ENCODE peak calls at places on chromosomes 3 and 15, in four cellular contexts. One of them, this sample, is unnamed.

GRCh38 chr3:47475570-47476329 is at the start of gene SCAP:
- DNase-seq in nephron progenitor cell: peak; percentile 96
- DNase-seq in fibroblast of the aortic adventitia: peak; percentile 73
- DNase-seq in ovary: peak; percentile 95
- DNase-seq in this sample: peak; percentile 91

GRCh38 chr15:60568883-60569495 is 90.0 kb upstream of the ICE2 start:
- DNase-seq in nephron progenitor cell: no peak
- DNase-seq in ovary: no peak
- DNase-seq in fibroblast of the aortic adventitia: no peak
- DNase-seq in this sample: no peak

GRCh38 chr15:98657721-98658120 is 9.4 kb downstream of the IGF1R start:
- DNase-seq in ovary: no peak
- DNase-seq in nephron progenitor cell: no peak
- DNase-seq in fibroblast of the aortic adventitia: peak; percentile 40
- DNase-seq in this sample: no peak

GRCh38 chr15:47523669-47524068 is 193.6 kb upstream of the SEMA6D start:
- DNase-seq in nephron progenitor cell: no peak
- DNase-seq in ovary: no peak
- DNase-seq in fibroblast of the aortic adventitia: peak; percentile 73
- DNase-seq in this sample: no peak

GRCh38 chr3:16370872-16371740 is 106.1 kb downstream of the OXNAD1 start:
- DNase-seq in fibroblast of the aortic adventitia: peak; percentile 43
- DNase-seq in ovary: no peak
- DNase-seq in nephron progenitor cell: no peak
- DNase-seq in this sample: no peak

GRCh38 chr3:187719628-187720336 is 17.4 kb upstream of the RTP2 start:
- DNase-seq in nephron progenitor cell: no peak
- DNase-seq in fibroblast of the aortic adventitia: no peak
- DNase-seq in ovary: no peak
- DNase-seq in this sample: no peak

GRCh38 chr3:187985636-187986035 is 168.3 kb upstream of the LPP start:
- DNase-seq in ovary: no peak
- DNase-seq in nephron progenitor cell: no peak
- DNase-seq in fibroblast of the aortic adventitia: no peak
- DNase-seq in this sample: no peak

GRCh38 chr15:74783072-74783807 is 1.4 kb downstream of the CSK start:
- DNase-seq in ovary: no peak
- DNase-seq in fibroblast of the aortic adventitia: no peak
- DNase-seq in nephron progenitor cell: no peak
- DNase-seq in this sample: no peak

GRCh38 chr15:57696146-57696545 is 10.4 kb upstream of the POLR2M start:
- DNase-seq in nephron progenitor cell: no peak
- DNase-seq in ovary: no peak
- DNase-seq in fibroblast of the aortic adventitia: no peak
- DNase-seq in this sample: no peak

GRCh38 chr3:25153561-25153960 is 274.5 kb upstream of the RARB start:
- DNase-seq in fibroblast of the aortic adventitia: no peak
- DNase-seq in nephron progenitor cell: no peak
- DNase-seq in ovary: no peak
- DNase-seq in this sample: no peak

GRCh38 chr3:13145131-13145825 is 72.0 kb upstream of the IQSEC1 start:
- DNase-seq in nephron progenitor cell: no peak
- DNase-seq in ovary: no peak
- DNase-seq in fibroblast of the aortic adventitia: no peak
- DNase-seq in this sample: no peak

GRCh38 chr15:81829918-81830317 is 215.9 kb downstream of the MEX3B start:
- DNase-seq in fibroblast of the aortic adventitia: no peak
- DNase-seq in ovary: no peak
- DNase-seq in nephron progenitor cell: no peak
- DNase-seq in this sample: no peak

GRCh38 chr15:58458076-58458475 is 26.3 kb downstream of the LIPC start:
- DNase-seq in fibroblast of the aortic adventitia: no peak
- DNase-seq in ovary: no peak
- DNase-seq in nephron progenitor cell: no peak
- DNase-seq in this sample: no peak

GRCh38 chr15:92617197-92618037 is 38.2 kb downstream of the FAM174B start:
- DNase-seq in nephron progenitor cell: no peak
- DNase-seq in ovary: peak; percentile 84
- DNase-seq in fibroblast of the aortic adventitia: peak; percentile 48
- DNase-seq in this sample: no peak

GRCh38 chr3:158105124-158105709 is 1.0 kb downstream of the SHOX2 start:
- DNase-seq in fibroblast of the aortic adventitia: no peak
- DNase-seq in nephron progenitor cell: peak; percentile 46
- DNase-seq in ovary: no peak
- DNase-seq in this sample: peak; percentile 31

GRCh38 chr3:69161587-69162196 is 39.3 kb upstream of the LMOD3 start:
- DNase-seq in nephron progenitor cell: peak; percentile 25
- DNase-seq in fibroblast of the aortic adventitia: peak; percentile 71
- DNase-seq in ovary: no peak
- DNase-seq in this sample: peak; percentile 7

GRCh38 chr15:96334705-96335428 is 4.4 kb downstream of the NR2F2 start:
- DNase-seq in ovary: no peak
- DNase-seq in nephron progenitor cell: no peak
- DNase-seq in fibroblast of the aortic adventitia: no peak
- DNase-seq in this sample: no peak

GRCh38 chr15:32730677-32731654 is 13.2 kb downstream of the GREM1 start:
- DNase-seq in ovary: no peak
- DNase-seq in fibroblast of the aortic adventitia: no peak
- DNase-seq in nephron progenitor cell: peak; percentile 53
- DNase-seq in this sample: no peak

GRCh38 chr3:189862385-189863023 is 231.3 kb downstream of the TP63 start:
- DNase-seq in nephron progenitor cell: no peak
- DNase-seq in ovary: no peak
- DNase-seq in fibroblast of the aortic adventitia: peak; percentile 82
- DNase-seq in this sample: no peak

GRCh38 chr3:11015369-11015768 is 22.8 kb downstream of the SLC6A1 start:
- DNase-seq in nephron progenitor cell: no peak
- DNase-seq in fibroblast of the aortic adventitia: no peak
- DNase-seq in ovary: no peak
- DNase-seq in this sample: no peak

GRCh38 chr15:83659011-83659811 is 5.3 kb downstream of the ADAMTSL3 start:
- DNase-seq in nephron progenitor cell: no peak
- DNase-seq in fibroblast of the aortic adventitia: no peak
- DNase-seq in ovary: no peak
- DNase-seq in this sample: no peak

GRCh38 chr15:39075756-39076341 is 505.0 kb upstream of the THBS1 start:
- DNase-seq in ovary: no peak
- DNase-seq in nephron progenitor cell: no peak
- DNase-seq in fibroblast of the aortic adventitia: peak; percentile 39
- DNase-seq in this sample: no peak

GRCh38 chr3:182913889-182914288 is 66.4 kb downstream of the DCUN1D1 start:
- DNase-seq in ovary: no peak
- DNase-seq in nephron progenitor cell: no peak
- DNase-seq in fibroblast of the aortic adventitia: no peak
- DNase-seq in this sample: no peak

GRCh38 chr3:192449036-192449435 is 278.3 kb downstream of the FGF12 start:
- DNase-seq in ovary: no peak
- DNase-seq in nephron progenitor cell: no peak
- DNase-seq in fibroblast of the aortic adventitia: peak; percentile 11
- DNase-seq in this sample: no peak

GRCh38 chr3:159922861-159923312 is 65.7 kb upstream of the IL12A start:
- DNase-seq in fibroblast of the aortic adventitia: no peak
- DNase-seq in nephron progenitor cell: no peak
- DNase-seq in ovary: no peak
- DNase-seq in this sample: no peak

GRCh38 chr3:56754753-56755365 is 46.9 kb downstream of the ARHGEF3 start:
- DNase-seq in ovary: no peak
- DNase-seq in fibroblast of the aortic adventitia: no peak
- DNase-seq in nephron progenitor cell: peak; percentile 26
- DNase-seq in this sample: no peak

GRCh38 chr3:3509665-3510064 is 289.6 kb upstream of the LRRN1 start:
- DNase-seq in nephron progenitor cell: no peak
- DNase-seq in fibroblast of the aortic adventitia: no peak
- DNase-seq in ovary: no peak
- DNase-seq in this sample: no peak

GRCh38 chr3:13139471-13140065 is 66.3 kb upstream of the IQSEC1 start:
- DNase-seq in ovary: no peak
- DNase-seq in nephron progenitor cell: no peak
- DNase-seq in fibroblast of the aortic adventitia: no peak
- DNase-seq in this sample: no peak

GRCh38 chr3:186784820-186785516 is 1.6 kb downstream of the EIF4A2 start:
- DNase-seq in fibroblast of the aortic adventitia: peak; percentile 24
- DNase-seq in ovary: no peak
- DNase-seq in nephron progenitor cell: no peak
- DNase-seq in this sample: no peak

GRCh38 chr3:25783661-25784512 is 644 bp upstream of the NGLY1 start:
- DNase-seq in nephron progenitor cell: peak; percentile 73
- DNase-seq in fibroblast of the aortic adventitia: peak; percentile 21
- DNase-seq in ovary: peak; percentile 73
- DNase-seq in this sample: no peak